ENCODE peak calls at places on chromosomes 5 and 9, in seven cellular contexts. One of them, this sample, is unnamed.

GRCh38 chr9:34620061-34620994 is at the start of gene DCTN3:
- DNase-seq in breast epithelium: peak
- DNase-seq in HepG2: peak
- DNase-seq in A549: peak
- DNase-seq in Peyer's patch: peak
- DNase-seq in IMR-90: peak
- DNase-seq in ovary: peak
- DNase-seq in this sample: peak

GRCh38 chr9:113587471-113588031 is 124.0 kb downstream of the RGS3 start:
- DNase-seq in breast epithelium: no peak
- DNase-seq in HepG2: no peak
- DNase-seq in A549: no peak
- DNase-seq in Peyer's patch: no peak
- DNase-seq in IMR-90: peak
- DNase-seq in ovary: peak
- DNase-seq in this sample: no peak

GRCh38 chr5:143008032-143008431 is 237.9 kb downstream of the ARHGAP26 start:
- DNase-seq in breast epithelium: no peak
- DNase-seq in HepG2: no peak
- DNase-seq in A549: no peak
- DNase-seq in Peyer's patch: no peak
- DNase-seq in IMR-90: no peak
- DNase-seq in ovary: no peak
- DNase-seq in this sample: no peak

GRCh38 chr9:118059520-118060278 is 355.5 kb downstream of the TLR4 start:
- DNase-seq in breast epithelium: no peak
- DNase-seq in HepG2: peak
- DNase-seq in A549: peak
- DNase-seq in Peyer's patch: no peak
- DNase-seq in IMR-90: no peak
- DNase-seq in ovary: no peak
- DNase-seq in this sample: no peak

GRCh38 chr5:141514330-141515111 is 25.6 kb downstream of the PCDHGC5 start:
- DNase-seq in breast epithelium: no peak
- DNase-seq in HepG2: no peak
- DNase-seq in A549: no peak
- DNase-seq in Peyer's patch: no peak
- DNase-seq in IMR-90: peak
- DNase-seq in ovary: no peak
- DNase-seq in this sample: no peak

GRCh38 chr5:155905359-155905758 is 421.6 kb upstream of the SGCD start:
- DNase-seq in breast epithelium: no peak
- DNase-seq in HepG2: no peak
- DNase-seq in A549: no peak
- DNase-seq in Peyer's patch: no peak
- DNase-seq in IMR-90: no peak
- DNase-seq in ovary: no peak
- DNase-seq in this sample: no peak

GRCh38 chr9:125493861-125494554 is 213.0 kb downstream of the MAPKAP1 start:
- DNase-seq in breast epithelium: no peak
- DNase-seq in HepG2: no peak
- DNase-seq in A549: no peak
- DNase-seq in Peyer's patch: no peak
- DNase-seq in IMR-90: peak
- DNase-seq in ovary: no peak
- DNase-seq in this sample: no peak

GRCh38 chr5:125311743-125312142 is 565.3 kb upstream of the ZNF608 start:
- DNase-seq in breast epithelium: no peak
- DNase-seq in HepG2: no peak
- DNase-seq in A549: peak
- DNase-seq in Peyer's patch: no peak
- DNase-seq in IMR-90: peak
- DNase-seq in ovary: no peak
- DNase-seq in this sample: no peak

GRCh38 chr5:14039063-14039462 is 94.6 kb upstream of the DNAH5 start:
- DNase-seq in breast epithelium: no peak
- DNase-seq in HepG2: peak
- DNase-seq in A549: peak
- DNase-seq in Peyer's patch: no peak
- DNase-seq in IMR-90: peak
- DNase-seq in ovary: no peak
- DNase-seq in this sample: no peak

GRCh38 chr5:109601736-109602135 is 88.0 kb upstream of the MAN2A1 start:
- DNase-seq in breast epithelium: no peak
- DNase-seq in HepG2: no peak
- DNase-seq in A549: no peak
- DNase-seq in Peyer's patch: no peak
- DNase-seq in IMR-90: no peak
- DNase-seq in ovary: no peak
- DNase-seq in this sample: no peak

GRCh38 chr9:105993921-105994715 is 299.8 kb downstream of the TMEM38B start:
- DNase-seq in breast epithelium: no peak
- DNase-seq in HepG2: no peak
- DNase-seq in A549: no peak
- DNase-seq in Peyer's patch: no peak
- DNase-seq in IMR-90: no peak
- DNase-seq in ovary: no peak
- DNase-seq in this sample: no peak

GRCh38 chr5:95761771-95762680 is 30.9 kb downstream of the RHOBTB3 start:
- DNase-seq in breast epithelium: no peak
- DNase-seq in HepG2: no peak
- DNase-seq in A549: no peak
- DNase-seq in Peyer's patch: no peak
- DNase-seq in IMR-90: peak
- DNase-seq in ovary: no peak
- DNase-seq in this sample: no peak

GRCh38 chr9:102101723-102102122 is 363.3 kb upstream of the GRIN3A start:
- DNase-seq in breast epithelium: no peak
- DNase-seq in HepG2: no peak
- DNase-seq in A549: no peak
- DNase-seq in Peyer's patch: no peak
- DNase-seq in IMR-90: no peak
- DNase-seq in ovary: no peak
- DNase-seq in this sample: no peak

GRCh38 chr9:94971378-94972131 is 245.1 kb downstream of the AOPEP start:
- DNase-seq in breast epithelium: no peak
- DNase-seq in HepG2: peak
- DNase-seq in A549: no peak
- DNase-seq in Peyer's patch: no peak
- DNase-seq in IMR-90: no peak
- DNase-seq in ovary: no peak
- DNase-seq in this sample: no peak

GRCh38 chr9:122007837-122008236 is 85.3 kb downstream of the TTLL11 start:
- DNase-seq in breast epithelium: no peak
- DNase-seq in HepG2: no peak
- DNase-seq in A549: no peak
- DNase-seq in Peyer's patch: no peak
- DNase-seq in IMR-90: no peak
- DNase-seq in ovary: no peak
- DNase-seq in this sample: no peak

GRCh38 chr9:14415947-14416346 is 102.0 kb upstream of the NFIB start:
- DNase-seq in breast epithelium: no peak
- DNase-seq in HepG2: no peak
- DNase-seq in A549: no peak
- DNase-seq in Peyer's patch: no peak
- DNase-seq in IMR-90: peak
- DNase-seq in ovary: no peak
- DNase-seq in this sample: no peak

GRCh38 chr5:138952962-138953361 is 77.8 kb upstream of the LRRTM2 start:
- DNase-seq in breast epithelium: no peak
- DNase-seq in HepG2: no peak
- DNase-seq in A549: no peak
- DNase-seq in Peyer's patch: no peak
- DNase-seq in IMR-90: no peak
- DNase-seq in ovary: peak
- DNase-seq in this sample: no peak

GRCh38 chr5:150399158-150400019 is 13.3 kb downstream of the CD74 start:
- DNase-seq in breast epithelium: no peak
- DNase-seq in HepG2: no peak
- DNase-seq in A549: no peak
- DNase-seq in Peyer's patch: no peak
- DNase-seq in IMR-90: peak
- DNase-seq in ovary: no peak
- DNase-seq in this sample: no peak

GRCh38 chr9:111350556-111350955 is 20.5 kb upstream of the OR2K2 start:
- DNase-seq in breast epithelium: no peak
- DNase-seq in HepG2: no peak
- DNase-seq in A549: no peak
- DNase-seq in Peyer's patch: no peak
- DNase-seq in IMR-90: peak
- DNase-seq in ovary: no peak
- DNase-seq in this sample: no peak

GRCh38 chr5:90560771-90561170 is 2.2 kb downstream of the ADGRV1 start:
- DNase-seq in breast epithelium: no peak
- DNase-seq in HepG2: no peak
- DNase-seq in A549: no peak
- DNase-seq in Peyer's patch: no peak
- DNase-seq in IMR-90: no peak
- DNase-seq in ovary: no peak
- DNase-seq in this sample: no peak

GRCh38 chr5:90555666-90556065 is 2.9 kb upstream of the ADGRV1 start:
- DNase-seq in breast epithelium: no peak
- DNase-seq in HepG2: no peak
- DNase-seq in A549: no peak
- DNase-seq in Peyer's patch: no peak
- DNase-seq in IMR-90: no peak
- DNase-seq in ovary: no peak
- DNase-seq in this sample: no peak

GRCh38 chr5:90557871-90558270 is 726 bp upstream of the ADGRV1 start:
- DNase-seq in breast epithelium: no peak
- DNase-seq in HepG2: no peak
- DNase-seq in A549: no peak
- DNase-seq in Peyer's patch: no peak
- DNase-seq in IMR-90: no peak
- DNase-seq in ovary: no peak
- DNase-seq in this sample: no peak

GRCh38 chr5:90557391-90557790 is 1.2 kb upstream of the ADGRV1 start:
- DNase-seq in breast epithelium: no peak
- DNase-seq in HepG2: no peak
- DNase-seq in A549: no peak
- DNase-seq in Peyer's patch: no peak
- DNase-seq in IMR-90: no peak
- DNase-seq in ovary: no peak
- DNase-seq in this sample: no peak

GRCh38 chr5:90558344-90559192 is at the start of gene ADGRV1:
- DNase-seq in breast epithelium: peak
- DNase-seq in HepG2: peak
- DNase-seq in A549: peak
- DNase-seq in Peyer's patch: no peak
- DNase-seq in IMR-90: peak
- DNase-seq in ovary: peak
- DNase-seq in this sample: peak
- TF ChIP-seq POLR2A in breast epithelium: no peak
- TF ChIP-seq POLR2A in HepG2: no peak
- TF ChIP-seq POLR2A in A549: no peak
- TF ChIP-seq POLR2A in Peyer's patch: peak
- TF ChIP-seq POLR2A in IMR-90: no peak
- TF ChIP-seq POLR2A in ovary: no peak
- TF ChIP-seq POLR2A in this sample: no peak

GRCh38 chr9:136095028-136095494 is at the start of gene NACC2:
- DNase-seq in breast epithelium: no peak
- DNase-seq in HepG2: no peak
- DNase-seq in A549: peak
- DNase-seq in Peyer's patch: no peak
- DNase-seq in IMR-90: peak
- DNase-seq in ovary: peak
- DNase-seq in this sample: no peak
- TF ChIP-seq POLR2A in breast epithelium: no peak
- TF ChIP-seq POLR2A in HepG2: no peak
- TF ChIP-seq POLR2A in A549: peak
- TF ChIP-seq POLR2A in Peyer's patch: peak
- TF ChIP-seq POLR2A in IMR-90: no peak
- TF ChIP-seq POLR2A in ovary: no peak
- TF ChIP-seq POLR2A in this sample: no peak

GRCh38 chr9:135008416-135008815 is 79.1 kb upstream of the OLFM1 start:
- DNase-seq in breast epithelium: no peak
- DNase-seq in HepG2: no peak
- DNase-seq in A549: no peak
- DNase-seq in Peyer's patch: no peak
- DNase-seq in IMR-90: no peak
- DNase-seq in ovary: no peak
- DNase-seq in this sample: no peak

GRCh38 chr9:135009051-135009560 is 78.4 kb upstream of the OLFM1 start:
- DNase-seq in breast epithelium: no peak
- DNase-seq in HepG2: no peak
- DNase-seq in A549: no peak
- DNase-seq in Peyer's patch: no peak
- DNase-seq in IMR-90: no peak
- DNase-seq in ovary: no peak
- DNase-seq in this sample: no peak

GRCh38 chr9:135010921-135011320 is 76.5 kb upstream of the OLFM1 start:
- DNase-seq in breast epithelium: no peak
- DNase-seq in HepG2: no peak
- DNase-seq in A549: no peak
- DNase-seq in Peyer's patch: no peak
- DNase-seq in IMR-90: no peak
- DNase-seq in ovary: no peak
- DNase-seq in this sample: peak

GRCh38 chr9:135010363-135010860 is 77.1 kb upstream of the OLFM1 start:
- DNase-seq in breast epithelium: no peak
- DNase-seq in HepG2: no peak
- DNase-seq in A549: no peak
- DNase-seq in Peyer's patch: no peak
- DNase-seq in IMR-90: no peak
- DNase-seq in ovary: no peak
- DNase-seq in this sample: no peak

DNA sequence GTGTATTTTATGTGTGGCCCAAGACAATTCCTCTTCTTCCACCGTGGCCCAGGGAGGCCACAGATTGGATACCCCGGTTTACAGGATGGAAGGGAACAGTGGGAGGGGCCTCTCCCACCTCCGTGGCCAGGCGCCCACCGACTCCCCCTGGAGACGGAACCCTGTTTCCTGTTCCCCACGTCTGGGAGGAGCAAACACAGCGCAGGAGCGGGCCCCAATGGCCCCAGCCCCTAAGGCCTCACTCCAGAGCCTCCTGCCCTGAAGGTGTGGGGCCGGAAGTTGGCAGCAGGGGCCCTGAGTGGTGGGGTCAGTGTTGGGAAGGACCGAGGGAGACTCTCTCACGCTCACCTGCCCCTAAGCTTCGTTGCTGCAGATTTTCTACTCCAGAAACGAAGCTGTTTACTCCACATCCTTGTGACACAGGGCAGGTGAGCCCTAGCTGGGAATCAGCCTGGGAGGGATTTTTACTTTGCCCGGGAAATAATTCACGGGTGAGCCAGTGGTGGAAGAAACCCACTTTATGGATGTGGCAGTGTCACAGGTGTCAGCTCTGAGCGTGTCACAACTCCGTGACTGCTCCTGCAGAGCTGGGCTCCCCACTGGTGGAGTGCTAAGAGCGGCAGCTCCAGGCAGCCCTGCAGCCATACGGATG is 77.6 kb upstream of the OLFM1 start:
- DNase-seq in breast epithelium: no peak
- DNase-seq in HepG2: no peak
- DNase-seq in A549: no peak
- DNase-seq in Peyer's patch: no peak
- DNase-seq in IMR-90: no peak
- DNase-seq in ovary: no peak
- DNase-seq in this sample: no peak
- TF ChIP-seq POLR2A in breast epithelium: no peak
- TF ChIP-seq POLR2A in HepG2: no peak
- TF ChIP-seq POLR2A in A549: no peak
- TF ChIP-seq POLR2A in Peyer's patch: no peak
- TF ChIP-seq POLR2A in IMR-90: no peak
- TF ChIP-seq POLR2A in ovary: no peak
- TF ChIP-seq POLR2A in this sample: no peak

GRCh38 chr5:123450641-123451421 is 27.6 kb upstream of the CEP120 start:
- DNase-seq in breast epithelium: no peak
- DNase-seq in HepG2: no peak
- DNase-seq in A549: no peak
- DNase-seq in Peyer's patch: no peak
- DNase-seq in IMR-90: no peak
- DNase-seq in ovary: no peak
- DNase-seq in this sample: no peak
- TF ChIP-seq POLR2A in breast epithelium: no peak
- TF ChIP-seq POLR2A in HepG2: no peak
- TF ChIP-seq POLR2A in A549: no peak
- TF ChIP-seq POLR2A in Peyer's patch: no peak
- TF ChIP-seq POLR2A in IMR-90: no peak
- TF ChIP-seq POLR2A in ovary: no peak
- TF ChIP-seq POLR2A in this sample: no peak

This sample was measured in GM12891.